ENCODE peak calls at places on chromosomes 5 and 9, in ten cellular contexts. G, K, W, J, D, F, B, M, Q and I are unnamed samples.
A peak's percentile ranks its signal among the peaks of the same experiment; 100 is the strongest.

GRCh38 chr5:144134181-144134827 is 36.2 kb downstream of the YIPF5 start:
- DNase-seq in G (no peak), F (no peak), D (no peak), Q (no peak), W (no peak), M (no peak), K (no peak), B (no peak), J (no peak), I (no peak)

GRCh38 chr9:84669293-84670105 is at the start of gene NTRK2:
- DNase-seq in M (peak; percentile 83), W (no peak), Q (no peak), F (no peak), B (peak; percentile 55), D (no peak), G (peak; percentile 2), K (no peak), J (peak; percentile 54), I (peak; percentile 44)

GRCh38 chr5:117590944-117591343 is 1016.3 kb upstream of the SEMA6A start:
- DNase-seq in B (peak; percentile 17), J (no peak), M (no peak), K (no peak), G (peak; percentile 8), F (peak; percentile 16), W (no peak), D (no peak), Q (no peak), I (no peak)

GRCh38 chr5:169695919-169696490 is 58.9 kb downstream of the DOCK2 start:
- DNase-seq in F (peak; percentile 98), W (peak; percentile 99), K (no peak), M (no peak), G (peak; percentile 98), Q (no peak), J (no peak), B (peak; percentile 22), D (peak; percentile 98), I (no peak)

GRCh38 chr5:158135682-158136176 is 276.8 kb upstream of the CLINT1 start:
- DNase-seq in D (no peak), Q (no peak), M (peak; percentile 56), B (no peak), F (no peak), J (peak; percentile 70), K (no peak), G (no peak), W (no peak), I (no peak)

GRCh38 chr5:158976035-158976434 is 123.7 kb downstream of the EBF1 start:
- DNase-seq in F (peak; percentile 69), W (peak; percentile 72), G (peak; percentile 88), J (no peak), K (no peak), D (peak; percentile 64), Q (no peak), M (no peak), B (no peak), I (no peak)

GRCh38 chr9:36137392-36138004 is 965 bp downstream of the GLIPR2 start:
- DNase-seq in K (no peak), G (peak; percentile 38), W (no peak), F (no peak), J (peak; percentile 22), Q (no peak), D (no peak), M (peak; percentile 80), B (no peak), I (peak; percentile 79)

GRCh38 chr9:111852291-111852690 is 44.3 kb upstream of the UGCG start:
- DNase-seq in Q (no peak), F (no peak), M (no peak), B (no peak), D (no peak), W (no peak), G (no peak), J (no peak), K (no peak), I (no peak)

GRCh38 chr5:86232246-86232645 is 385.5 kb upstream of the COX7C start:
- DNase-seq in B (peak; percentile 6), J (no peak), K (no peak), F (no peak), G (no peak), M (no peak), D (no peak), Q (no peak), W (no peak), I (no peak)

GRCh38 chr5:102089883-102090282 is 206.2 kb downstream of the SLCO4C1 start:
- DNase-seq in G (no peak), Q (no peak), D (no peak), W (no peak), K (no peak), J (no peak), M (no peak), B (no peak), F (no peak), I (no peak)

GRCh38 chr5:56534102-56534501 is 281.2 kb upstream of the MAP3K1 start:
- DNase-seq in K (peak; percentile 5), Q (no peak), D (no peak), G (no peak), J (no peak), W (no peak), M (no peak), F (no peak), B (peak; percentile 18), I (no peak)

GRCh38 chr9:35826071-35826701 is 2.3 kb downstream of the FAM221B start:
- DNase-seq in F (no peak), D (no peak), J (no peak), Q (no peak), B (peak; percentile 65), M (no peak), K (no peak), W (peak; percentile 51), G (peak; percentile 73), I (no peak)

GRCh38 chr9:133321411-133321935 is 14.5 kb downstream of the SURF6 start:
- DNase-seq in Q (no peak), W (no peak), D (no peak), G (no peak), F (no peak), K (no peak), J (no peak), M (no peak), B (no peak), I (no peak)

GRCh38 chr9:128882677-128883590 is 1.0 kb downstream of the LRRC8A start:
- DNase-seq in K (no peak), D (no peak), J (no peak), B (no peak), Q (no peak), M (peak; percentile 63), F (no peak), G (no peak), W (no peak), I (no peak)

GRCh38 chr9:89482950-89483349 is 15.0 kb downstream of the SEMA4D start:
- DNase-seq in B (no peak), F (no peak), W (no peak), D (no peak), Q (no peak), G (no peak), J (no peak), M (no peak), K (no peak), I (no peak)

GRCh38 chr9:70256123-70256551 is 2.6 kb upstream of the SMC5 start:
- DNase-seq in D (no peak), W (peak; percentile 39), B (no peak), G (peak; percentile 89), K (no peak), Q (no peak), F (peak; percentile 4), M (no peak), J (no peak), I (no peak)

GRCh38 chr5:56848206-56848605 is 32.9 kb downstream of the MAP3K1 start:
- DNase-seq in D (no peak), F (no peak), K (no peak), W (no peak), M (no peak), J (no peak), Q (no peak), G (no peak), B (no peak), I (no peak)

GRCh38 chr5:68464424-68464823 is 248.9 kb downstream of the PIK3R1 start:
- DNase-seq in W (no peak), Q (peak; percentile 40), F (no peak), K (no peak), D (no peak), B (no peak), M (no peak), J (no peak), G (peak; percentile 36), I (no peak)

GRCh38 chr9:38335686-38336085 is 56.8 kb upstream of the ALDH1B1 start:
- DNase-seq in B (no peak), G (no peak), Q (no peak), K (no peak), W (no peak), D (no peak), J (no peak), F (no peak), M (no peak), I (no peak)

GRCh38 chr5:99000878-99001277 is 72.1 kb upstream of the CHD1 start:
- DNase-seq in K (no peak), D (no peak), B (no peak), J (no peak), W (peak; percentile 56), Q (no peak), G (peak; percentile 9), F (no peak), M (no peak), I (no peak)

GRCh38 chr9:75071530-75072122 is 16.3 kb downstream of the NMRK1 start:
- DNase-seq in J (no peak), D (no peak), W (no peak), G (no peak), F (no peak), M (no peak), Q (peak; percentile 44), B (no peak), K (peak; percentile 50), I (no peak)

GRCh38 chr9:94554439-94555331 is at the start of gene PCAT7:
- DNase-seq in K (no peak), W (peak; percentile 36), F (no peak), B (peak; percentile 55), M (peak; percentile 72), J (peak; percentile 78), D (no peak), Q (peak; percentile 11), G (no peak), I (no peak)

GRCh38 chr5:63053019-63053638 is 474.5 kb downstream of the LRRC70 start:
- DNase-seq in B (no peak), D (no peak), Q (no peak), M (peak; percentile 89), G (no peak), J (no peak), W (no peak), K (no peak), F (no peak), I (no peak)

GRCh38 chr5:2756211-2756746 is 4.8 kb upstream of the IRX2 start:
- DNase-seq in W (peak; percentile 88), F (no peak), K (no peak), M (no peak), G (peak; percentile 9), D (no peak), B (no peak), J (peak; percentile 79), Q (no peak), I (no peak)

GRCh38 chr5:132433141-132433540 is 57.4 kb downstream of the IRF1 start:
- DNase-seq in M (no peak), B (no peak), Q (no peak), J (no peak), G (no peak), W (no peak), D (no peak), K (no peak), F (no peak), I (no peak)

GRCh38 chr5:172505840-172506638 is 51.7 kb upstream of the SH3PXD2B start:
- DNase-seq in Q (no peak), B (no peak), K (no peak), D (no peak), G (no peak), J (no peak), W (no peak), M (no peak), F (no peak), I (no peak)

GRCh38 chr9:95815961-95816360 is 59.5 kb upstream of the ERCC6L2 start:
- DNase-seq in F (no peak), Q (no peak), J (peak; percentile 31), W (no peak), K (no peak), M (no peak), D (no peak), B (no peak), G (no peak), I (no peak)

GRCh38 chr9:125586173-125586512 is 120.9 kb downstream of the MAPKAP1 start:
- DNase-seq in G (no peak), F (no peak), B (no peak), D (no peak), J (no peak), M (no peak), Q (no peak), K (no peak), W (no peak), I (no peak)